ENCODE peak calls at places on chromosomes 11 and 22, in six cellular contexts. I is activated naive CD4-positive, alpha-beta T cell; Y is activated T-cell treated with anti-CD3 and anti-CD28 coated beads, Interleukin-2, amount 50 U/mL, for 72 hours; A is activated CD4-positive, alpha-beta T cell treated with anti-CD3 and anti-CD28 coated beads, Interleukin-2, amount 10 ng/mL, durations not matched to agents 7 days and 5 days; H is IMR-90; G is cardiac fibroblast. E is an unnamed sample.

GRCh38 chr11:122642971-122643370 is 12.6 kb upstream of the UBASH3B start:
- DNase-seq in H (peak), G (no peak), A (no peak), Y (no peak), I (no peak), E (no peak)

GRCh38 chr11:61353109-61354067 is 8.3 kb downstream of the CYB561A3 start:
- DNase-seq in Y (no peak), H (no peak), A (no peak), I (no peak), G (no peak), E (peak)

GRCh38 chr11:1482581-1483444 is 3.8 kb downstream of the MOB2 start:
- DNase-seq in I (no peak), A (no peak), G (no peak), H (no peak), Y (no peak), E (no peak)

GRCh38 chr11:5364214-5364613 is 12.9 kb downstream of the OR51B6 start:
- DNase-seq in A (no peak), G (peak), Y (no peak), I (no peak), H (peak), E (no peak)

GRCh38 chr22:35276019-35276418 is 18.7 kb downstream of the HMGXB4 start:
- DNase-seq in A (no peak), G (no peak), I (no peak), H (no peak), Y (no peak), E (no peak)

GRCh38 chr11:96794152-96794551 is 404.3 kb downstream of the JRKL start:
- DNase-seq in I (no peak), Y (no peak), G (no peak), H (no peak), A (no peak), E (no peak)

GRCh38 chr22:39997939-39998726 is 3.4 kb downstream of the FAM83F start:
- DNase-seq in I (no peak), Y (no peak), H (peak), A (no peak), G (peak), E (no peak)

GRCh38 chr11:45984192-45984591 is 61.7 kb downstream of the LARGE2 start:
- DNase-seq in Y (no peak), I (no peak), H (no peak), A (no peak), G (no peak), E (no peak)

GRCh38 chr11:34619062-34619516 is 1.8 kb upstream of the EHF start:
- DNase-seq in Y (no peak), H (no peak), A (no peak), G (no peak), I (no peak), E (no peak)

E was measured in AML-193.